ENCODE peak calls at places on chromosomes 3 and 15, in five cellular contexts. N, U, L, A and Y are unnamed samples.

GRCh38 chr3:41683666-41684350 is 278.1 kb downstream of the ULK4 start:
- DNase-seq in U (no peak), N (peak; percentile 34), A (no peak), L (peak; percentile 34), Y (peak; percentile 14)

GRCh38 chr15:25439456-25439836 is 622 bp upstream of the UBE3A start:
- DNase-seq in A (peak; percentile 19), N (no peak), L (peak; percentile 50), U (no peak), Y (peak; percentile 11)

GRCh38 chr15:69474291-69474690 is 21.7 kb downstream of the RPLP1 start:
- DNase-seq in U (no peak), A (no peak), N (peak; percentile 58), L (peak; percentile 69), Y (peak; percentile 50)

GRCh38 chr3:46892285-46893145 is 15.0 kb downstream of the PTH1R start:
- DNase-seq in L (peak; percentile 36), U (no peak), A (peak; percentile 8), N (peak; percentile 87), Y (peak; percentile 82)

GRCh38 chr15:36737430-36737891 is 158.0 kb downstream of the CDIN1 start:
- DNase-seq in N (peak; percentile 10), L (peak; percentile 40), U (no peak), A (no peak), Y (peak; percentile 33)

GRCh38 chr3:55162031-55162784 is 234.3 kb upstream of the LRTM1 start:
- DNase-seq in A (no peak), N (peak; percentile 56), L (peak; percentile 81), U (no peak), Y (peak; percentile 49)

GRCh38 chr15:67783303-67783702 is 42.0 kb upstream of the SKOR1 start:
- DNase-seq in U (peak; percentile 79), L (no peak), A (no peak), N (no peak), Y (no peak)

GRCh38 chr3:139780603-139781002 is 102.8 kb upstream of the NMNAT3 start:
- DNase-seq in A (no peak), U (no peak), L (no peak), N (no peak), Y (no peak)

GRCh38 chr3:113150253-113150652 is 61.1 kb upstream of the BOC start:
- DNase-seq in U (no peak), N (no peak), L (no peak), A (no peak), Y (no peak)

GRCh38 chr3:195896361-195897080 is 11.8 kb downstream of the TNK2 start:
- DNase-seq in A (no peak), N (peak; percentile 71), L (peak; percentile 79), U (no peak), Y (peak; percentile 68)

GRCh38 chr15:51097553-51098330 is 3.0 kb upstream of the TNFAIP8L3 start:
- DNase-seq in N (peak; percentile 74), A (no peak), U (no peak), L (peak; percentile 81), Y (peak; percentile 80)

GRCh38 chr15:76178321-76178720 is 118.5 kb downstream of the TMEM266 start:
- DNase-seq in U (no peak), A (no peak), N (no peak), L (no peak), Y (no peak)

GRCh38 chr15:51493892-51494291 is 128.7 kb downstream of the DMXL2 start:
- DNase-seq in L (no peak), N (no peak), U (no peak), A (no peak), Y (no peak)